ENCODE peak calls at places on chromosomes 4 and X, in four cellular contexts. Y, Z, W and S are unnamed samples.

GRCh38 chr4:78556655-78557054 is 5.1 kb downstream of the ANXA3 start:
- DNase-seq in Y (no peak), Z (no peak), W (no peak), S (no peak)

GRCh38 chrX:18883234-18883960 is 100.5 kb downstream of the PHKA2 start:
- DNase-seq in Y (no peak), W (no peak), Z (no peak), S (no peak)

GRCh38 chrX:134636859-134637258 is 21.4 kb downstream of the PLAC1 start:
- DNase-seq in Y (no peak), Z (no peak), W (no peak), S (no peak)

GRCh38 chrX:26586570-26586969 is 370.6 kb downstream of the MAGEB5 start:
- DNase-seq in Z (no peak), W (no peak), Y (no peak), S (no peak)

GRCh38 chr4:54082168-54082567 is 17.8 kb upstream of the CHIC2 start:
- DNase-seq in W (peak), Y (peak), Z (no peak), S (no peak)

GRCh38 chr4:146143888-146144287 is 31.6 kb upstream of the LSM6 start:
- DNase-seq in Z (no peak), Y (no peak), W (no peak), S (peak)

GRCh38 chrX:1463581-1464281 is 11.0 kb upstream of the ASMTL start:
- DNase-seq in Z (no peak), W (no peak), Y (no peak), S (no peak)

GRCh38 chrX:80223922-80224579 is 196.2 kb upstream of the TENT5D start:
- DNase-seq in Y (no peak), Z (no peak), W (no peak), S (peak)

GRCh38 chr4:608236-608635 is 17.1 kb upstream of the PDE6B start:
- DNase-seq in Y (no peak), W (no peak), Z (no peak), S (no peak)

GRCh38 chrX:20913760-20914159 is 460.5 kb upstream of the CNKSR2 start:
- DNase-seq in W (no peak), Z (no peak), Y (no peak), S (peak)

GRCh38 chr4:188930822-188931221 is 791.6 kb downstream of the TRIML1 start:
- DNase-seq in W (no peak), Z (no peak), Y (no peak), S (no peak)

GRCh38 chrX:39772057-39772832 is 325.5 kb downstream of the BCOR start:
- DNase-seq in Y (no peak), W (peak), Z (peak), S (peak)

GRCh38 chr4:152479428-152480026 is 56.4 kb downstream of the FBXW7 start:
- DNase-seq in Z (no peak), Y (no peak), W (peak), S (no peak)

GRCh38 chrX:22399793-22400192 is 127.1 kb downstream of the CBLL2 start:
- DNase-seq in W (no peak), Y (no peak), Z (no peak), S (no peak)

GRCh38 chr4:156950090-156950489 is 21.5 kb downstream of the PDGFC start:
- DNase-seq in W (peak), Y (no peak), Z (no peak), S (no peak)

GRCh38 chr4:20544645-20545044 is 155.6 kb upstream of the PACRGL start:
- DNase-seq in Z (peak), W (peak), Y (peak), S (peak)

GRCh38 chr4:7158991-7159390 is 33.3 kb upstream of the SORCS2 start:
- DNase-seq in Z (no peak), Y (no peak), W (no peak), S (no peak)

DNA sequence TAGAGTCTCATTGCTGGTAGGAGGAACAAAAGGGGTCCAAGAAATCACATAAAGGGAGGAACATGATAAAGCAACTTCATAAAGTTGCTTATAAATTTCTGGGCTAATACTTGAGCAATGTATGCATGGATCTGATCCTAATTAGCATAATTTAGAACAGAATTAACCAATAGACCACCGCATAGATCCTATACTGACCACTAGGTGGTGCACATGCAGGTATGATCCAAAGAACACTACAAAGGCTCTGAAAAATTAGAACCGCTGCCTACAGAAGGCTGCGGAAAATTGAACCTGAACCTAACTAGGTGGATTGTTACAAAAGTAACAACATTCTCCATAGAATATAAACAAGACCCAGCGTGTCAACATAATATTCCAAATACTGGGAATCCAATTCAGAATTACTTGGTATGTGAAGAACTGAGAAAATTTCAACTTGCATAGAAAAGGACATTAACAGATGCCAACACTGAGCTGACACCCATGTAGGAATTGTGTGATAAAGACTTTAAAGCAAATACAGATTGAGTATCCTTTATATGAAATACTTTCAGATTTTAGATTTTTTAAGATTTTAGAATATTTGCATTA is 23.3 kb downstream of the BRCC3 start:
- DNase-seq in Y (no peak), Z (peak), W (peak), S (peak)
- TF ChIP-seq MAX in Y (no peak), Z (no peak), W (no peak), S (no peak)

GRCh38 chrX:85309717-85310116 is 65.9 kb downstream of the ZNF711 start:
- DNase-seq in Z (no peak), Y (no peak), W (no peak), S (peak)
- TF ChIP-seq CTCF in Z (peak), Y (no peak), W (no peak), S (no peak)

GRCh38 chr4:40306991-40307390 is 28.1 kb upstream of the CHRNA9 start:
- DNase-seq in Z (no peak), Y (no peak), W (no peak), S (no peak)

GRCh38 chr4:40307627-40308497 is 27.3 kb upstream of the CHRNA9 start:
- DNase-seq in W (no peak), Z (peak), Y (no peak), S (peak)

GRCh38 chr4:40306203-40306602 is 28.9 kb upstream of the CHRNA9 start:
- DNase-seq in W (no peak), Y (no peak), Z (no peak), S (peak)

GRCh38 chr4:40303751-40304150 is 31.4 kb upstream of the CHRNA9 start:
- DNase-seq in Z (no peak), W (no peak), Y (no peak), S (no peak)

DNA sequence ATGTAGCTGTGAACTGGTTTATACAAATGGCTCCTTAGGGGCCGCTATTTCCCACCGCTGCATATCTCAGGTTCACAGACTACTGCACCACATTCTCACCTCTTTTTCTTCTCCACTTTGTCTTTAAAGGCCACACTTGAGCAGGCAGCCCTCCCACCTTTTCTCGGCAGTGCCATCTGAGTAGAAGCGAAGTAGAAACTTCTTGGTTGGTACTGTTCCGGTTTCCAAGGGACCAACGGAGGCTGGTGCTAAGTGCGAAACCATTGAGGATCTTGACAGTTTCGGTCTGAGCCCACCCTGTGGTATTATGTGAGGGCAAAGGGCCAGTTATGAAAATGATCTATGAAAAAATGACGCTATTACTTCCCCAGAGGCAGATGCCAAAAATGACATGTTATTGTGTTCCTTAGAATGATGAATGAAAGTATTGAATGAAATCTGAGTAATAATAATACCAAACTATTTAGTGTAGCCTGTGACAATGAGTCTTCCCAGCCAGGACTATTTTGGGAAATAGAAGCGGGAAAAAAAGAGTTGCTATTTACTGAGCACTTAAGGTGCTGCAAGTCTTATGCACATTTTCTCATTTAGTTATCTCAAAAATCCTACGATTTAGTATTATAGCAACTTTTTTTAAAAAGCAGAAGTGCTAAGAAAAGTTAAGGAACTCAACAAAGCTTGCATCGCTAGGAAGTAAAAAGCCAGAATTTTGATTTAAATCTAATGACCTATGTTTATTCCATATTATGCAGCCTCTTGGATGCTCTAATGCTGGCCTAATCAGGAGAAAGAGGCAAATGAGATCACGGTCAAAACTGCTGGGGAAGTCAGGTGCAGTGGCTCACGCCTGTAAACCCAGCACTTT is 29.6 kb upstream of the CHRNA9 start:
- DNase-seq in W (no peak), Y (no peak), Z (no peak), S (no peak)
- TF ChIP-seq MYC in W (no peak), Y (no peak), Z (no peak), S (no peak)

DNA sequence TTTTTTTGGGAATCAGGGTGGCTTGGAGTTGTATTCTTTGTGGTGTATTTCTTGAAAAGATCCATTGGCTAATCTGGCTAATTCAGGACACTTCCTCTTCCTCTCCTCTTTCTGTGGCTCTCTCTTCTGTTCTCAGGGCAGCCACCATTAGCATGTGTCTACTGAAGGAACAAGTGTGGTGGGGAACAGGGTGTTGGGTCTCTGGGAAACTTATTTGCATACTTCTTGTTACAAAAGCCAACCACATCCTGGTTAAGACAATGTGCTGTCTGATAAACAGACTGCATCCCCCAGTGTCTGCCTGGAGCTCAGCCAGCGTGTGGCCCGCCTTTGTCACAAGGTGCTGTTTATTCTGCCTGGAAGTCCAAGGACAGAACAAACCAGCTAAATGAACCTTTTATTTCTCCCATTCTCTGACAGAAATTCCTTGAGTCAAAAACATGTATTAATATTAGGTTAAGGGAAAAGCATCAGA is 203.4 kb downstream of the SPRY1 start:
- DNase-seq in Z (peak), W (peak), Y (no peak), S (peak)
- TF ChIP-seq MAX in Z (peak), W (no peak), Y (no peak), S (peak)

GRCh38 chrX:88136328-88136727 is 610.7 kb upstream of the CPXCR1 start:
- DNase-seq in Y (no peak), W (no peak), Z (no peak), S (no peak)

DNA sequence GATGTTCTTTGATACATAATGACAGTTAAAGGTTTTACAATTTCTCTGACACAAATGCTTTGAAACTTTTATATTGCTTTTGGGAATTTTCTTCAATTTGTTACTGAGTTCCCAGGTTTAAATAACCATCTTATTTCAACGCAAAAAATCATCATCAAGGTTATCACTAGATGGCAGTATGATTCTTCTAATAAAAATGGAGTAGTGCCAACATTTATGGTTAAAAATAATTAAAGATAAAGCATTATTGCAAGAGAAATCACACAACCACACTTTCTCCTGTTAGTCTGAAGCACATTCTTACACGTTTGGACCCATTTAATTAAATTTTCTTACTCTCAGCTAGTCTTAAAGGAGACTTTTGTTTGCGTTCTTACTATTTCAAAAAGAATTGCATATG is 611.3 kb upstream of the CPXCR1 start:
- DNase-seq in Y (no peak), W (peak), Z (no peak), S (peak)
- TF ChIP-seq CTCF in Y (peak), W (no peak), Z (no peak), S (no peak)

GRCh38 chrX:117995378-117995777 is 121.2 kb downstream of the KLHL13 start:
- DNase-seq in Z (no peak), Y (no peak), W (no peak), S (no peak)

GRCh38 chrX:117996408-117996807 is 120.2 kb downstream of the KLHL13 start:
- DNase-seq in W (no peak), Z (no peak), Y (no peak), S (no peak)

GRCh38 chrX:118000518-118000917 is 116.1 kb downstream of the KLHL13 start:
- DNase-seq in Y (no peak), W (no peak), Z (no peak), S (no peak)

GRCh38 chrX:117998171-117998570 is 118.4 kb downstream of the KLHL13 start:
- DNase-seq in W (no peak), Z (no peak), Y (no peak), S (no peak)

DNA sequence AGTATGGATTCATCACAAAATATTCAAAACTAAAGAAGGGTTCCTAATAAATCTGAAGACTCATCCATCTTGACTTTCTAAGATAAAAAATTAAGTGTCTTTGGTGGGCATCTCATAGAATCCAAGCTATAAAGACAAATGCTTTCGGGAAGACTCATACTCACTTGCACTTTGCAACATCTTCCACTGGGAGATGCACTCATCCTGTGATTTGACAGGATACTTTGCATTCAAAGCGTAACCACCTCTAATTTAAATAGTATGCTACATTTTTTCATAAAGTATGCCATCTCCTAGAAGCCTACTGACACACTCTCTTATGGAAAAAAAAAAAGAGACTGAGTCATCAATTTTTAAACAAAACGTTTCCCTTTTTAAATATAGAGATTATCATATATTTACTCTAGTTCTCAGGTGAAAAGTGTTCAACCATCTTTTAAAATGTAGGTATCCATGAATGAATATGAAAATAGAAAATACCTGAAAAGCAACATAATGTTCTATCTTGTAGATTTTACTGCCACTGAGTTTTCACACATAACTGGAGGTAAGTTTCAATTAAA is 119.6 kb downstream of the KLHL13 start:
- DNase-seq in Y (no peak), Z (no peak), W (peak), S (peak)
- TF ChIP-seq MYC in Y (no peak), Z (no peak), W (no peak), S (no peak)

GRCh38 chrX:120727911-120728310 is 98.1 kb upstream of the C1GALT1C1 start:
- DNase-seq in Y (no peak), W (peak), Z (no peak), S (no peak)
- TF ChIP-seq MAX in Y (no peak), W (no peak), Z (no peak), S (no peak)

GRCh38 chr4:153542131-153542530 is 76.0 kb downstream of the TMEM131L start:
- DNase-seq in Z (no peak), W (no peak), Y (no peak), S (no peak)
- TF ChIP-seq CTCF in Z (no peak), W (no peak), Y (no peak), S (no peak)

GRCh38 chrX:51182545-51182944 is 150.1 kb upstream of the NUDT10 start:
- DNase-seq in W (no peak), Z (peak), Y (no peak), S (no peak)
- TF ChIP-seq MYC in W (no peak), Z (no peak), Y (no peak), S (no peak)